ENCODE peak calls at places on chromosome 4, in seven cellular contexts. L is mammary epithelial cell, M is fibroblast of lung, N is PC-3, C is OCI-LY7, D is GM23248, T is GM12878. R is an unnamed sample. For H3K79me2, the result is how much of the 10 kb centered on the place peaks cover.

GRCh38 chr4:119204898-119205297 is 7.6 kb upstream of the USP53 start:
- DNase-seq in L (no peak), T (no peak), D (no peak), C (no peak), M (peak), N (peak), R (no peak)

GRCh38 chr4:123941306-123941705 is 544.7 kb downstream of the SPRY1 start:
- DNase-seq in M (no peak), N (no peak), D (peak), C (no peak), L (peak), T (no peak), R (no peak)

GRCh38 chr4:89364559-89364958 is 57.0 kb upstream of the GPRIN3 start:
- DNase-seq in D (no peak), M (no peak), T (no peak), L (no peak), N (no peak), C (no peak), R (no peak)

GRCh38 chr4:4492161-4492847 is 49.5 kb downstream of the STX18 start:
- DNase-seq in D (peak), M (peak), T (peak), C (no peak), L (no peak), N (no peak), R (no peak)

GRCh38 chr4:145195167-145195952 is 15.0 kb upstream of the OTUD4 start:
- DNase-seq in D (no peak), T (no peak), N (peak), C (peak), L (peak), M (no peak), R (no peak)

GRCh38 chr4:145530662-145531061 is 49.0 kb downstream of the SMAD1 start:
- DNase-seq in C (peak), M (no peak), D (no peak), T (no peak), N (peak), L (no peak), R (no peak)

GRCh38 chr4:152106113-152106763 is 345.4 kb upstream of the GATB start:
- DNase-seq in T (no peak), D (peak), N (peak), M (peak), L (peak), C (no peak), R (peak)

GRCh38 chr4:122959441-122959840 is 37.0 kb upstream of the NUDT6 start:
- DNase-seq in N (no peak), M (no peak), D (no peak), L (no peak), T (no peak), C (no peak), R (no peak)

GRCh38 chr4:152045781-152046571 is 285.2 kb upstream of the GATB start:
- DNase-seq in T (no peak), N (no peak), L (no peak), M (no peak), C (no peak), D (peak), R (no peak)

GRCh38 chr4:7865533-7865932 is 74.1 kb downstream of the AFAP1 start:
- DNase-seq in T (no peak), L (no peak), D (no peak), N (no peak), M (no peak), C (no peak), R (no peak)

GRCh38 chr4:183807420-183808101 is 97.5 kb upstream of the STOX2 start:
- DNase-seq in T (no peak), M (no peak), C (no peak), D (no peak), L (no peak), N (no peak), R (no peak)

GRCh38 chr4:4689694-4690440 is 148.0 kb upstream of the STX18 start:
- DNase-seq in T (peak), D (no peak), L (no peak), N (no peak), C (no peak), M (no peak), R (no peak)

GRCh38 chr4:128574706-128575105 is 234.8 kb upstream of the JADE1 start:
- DNase-seq in T (peak), M (peak), N (peak), D (peak), L (peak), C (peak), R (peak)

GRCh38 chr4:151799417-151800030 is 38.7 kb upstream of the GATB start:
- DNase-seq in T (no peak), C (no peak), D (no peak), N (no peak), L (no peak), M (no peak), R (no peak)

GRCh38 chr4:182778222-182778982 is 138.8 kb downstream of the DCTD start:
- DNase-seq in N (peak), L (no peak), C (no peak), M (no peak), T (no peak), D (no peak), R (no peak)

GRCh38 chr4:173398251-173398650 is 665 bp downstream of the SCRG1 start:
- DNase-seq in T (no peak), M (peak), N (no peak), C (no peak), D (peak), L (no peak), R (no peak)

GRCh38 chr4:40170588-40170987 is 26.2 kb upstream of the RHOH start:
- DNase-seq in T (no peak), L (no peak), C (no peak), D (no peak), M (no peak), N (no peak), R (no peak)

GRCh38 chr4:40160258-40160657 is 36.6 kb upstream of the RHOH start:
- DNase-seq in N (no peak), C (no peak), T (no peak), L (no peak), M (no peak), D (no peak), R (no peak)

GRCh38 chr4:40168070-40168469 is 28.8 kb upstream of the RHOH start:
- DNase-seq in D (no peak), N (no peak), T (no peak), L (no peak), M (no peak), C (no peak), R (no peak)

GRCh38 chr4:40164459-40164858 is 32.4 kb upstream of the RHOH start:
- DNase-seq in N (no peak), D (no peak), C (no peak), T (no peak), M (no peak), L (no peak), R (no peak)

GRCh38 chr4:40165931-40166330 is 30.9 kb upstream of the RHOH start:
- DNase-seq in C (no peak), D (no peak), N (no peak), T (no peak), M (no peak), L (no peak), R (no peak)
- H2AFZ ChIP-seq in C (no peak), D (no peak), N (no peak), T (no peak), M (no peak), L (no peak), R (no peak)

GRCh38 chr4:169238445-169238844 is 32.3 kb downstream of the SH3RF1 start:
- DNase-seq in D (peak), C (no peak), T (no peak), M (peak), N (peak), L (peak), R (no peak)
- H3K79me2 ChIP-seq in D (half or more), C (under half), T (under half), M (half or more), N (half or more), L (half or more), R (under half)

GRCh38 chr4:105714932-105715331 is 6.3 kb downstream of the GSTCD start:
- DNase-seq in C (no peak), L (no peak), D (no peak), T (no peak), M (peak), N (no peak), R (no peak)
- H2AFZ ChIP-seq in C (no peak), L (no peak), D (no peak), T (peak), M (peak), N (no peak), R (no peak)

GRCh38 chr4:153780221-153780620 is 8.7 kb downstream of the SFRP2 start:
- DNase-seq in N (no peak), C (no peak), D (no peak), T (no peak), M (no peak), L (no peak), R (no peak)

GRCh38 chr4:153781717-153782416 is 7.0 kb downstream of the SFRP2 start:
- DNase-seq in C (no peak), D (peak), L (no peak), M (peak), N (peak), T (no peak), R (no peak)

GRCh38 chr4:153781280-153781679 is 7.6 kb downstream of the SFRP2 start:
- DNase-seq in C (no peak), N (no peak), M (no peak), L (no peak), T (no peak), D (no peak), R (no peak)

GRCh38 chr4:153782567-153782966 is 6.3 kb downstream of the SFRP2 start:
- DNase-seq in L (no peak), T (no peak), N (peak), C (no peak), M (peak), D (no peak), R (no peak)

DNA sequence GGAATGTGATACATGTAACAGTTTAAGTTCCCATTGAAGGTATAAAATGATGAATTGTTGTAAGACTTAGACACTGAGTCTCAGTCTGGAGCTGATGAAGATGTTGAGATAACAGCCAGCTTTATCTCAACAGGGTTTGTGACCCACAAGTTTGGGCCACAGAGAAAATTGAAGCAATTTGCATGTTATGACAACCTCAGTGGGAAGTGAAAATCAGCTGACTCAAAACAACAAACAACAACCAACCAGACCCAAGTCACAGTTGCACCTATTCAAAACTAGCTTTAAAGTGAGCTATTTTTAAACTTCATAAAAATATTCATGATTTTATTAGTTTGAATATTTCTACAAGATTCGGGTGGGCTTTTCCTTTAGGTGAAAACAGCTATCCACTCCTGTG is 8.0 kb downstream of the SFRP2 start:
- DNase-seq in M (no peak), C (no peak), T (peak), N (no peak), L (no peak), D (no peak), R (no peak)
- H3K79me2 ChIP-seq in M (under half), C (under half), T (under half), N (under half), L (under half), D (under half), R (under half)

GRCh38 chr4:189129044-189129443 is 811.6 kb upstream of the FRG1 start:
- DNase-seq in T (no peak), D (no peak), C (no peak), M (no peak), N (no peak), L (no peak), R (no peak)
- H2AFZ ChIP-seq in T (no peak), D (no peak), C (no peak), M (no peak), N (no peak), L (no peak), R (no peak)

R was measured in DND-41.